ENCODE peak calls at places on chromosomes 3 and 15, in seven cellular contexts. F is GM06990, A is AG09309, X is adrenal gland, Q is RWPE1, O is Panc1, M is astrocyte of the spinal cord. Z is an unnamed sample.

GRCh38 chr15:88749699-88750098 is 53.5 kb upstream of the ACAN start:
- DNase-seq in F (no peak), A (no peak), X (no peak), Q (no peak), O (no peak), M (no peak), Z (no peak)

GRCh38 chr3:66001626-66002025 is 37.1 kb downstream of the MAGI1 start:
- DNase-seq in F (no peak), A (no peak), X (no peak), Q (no peak), O (no peak), M (no peak), Z (no peak)

GRCh38 chr3:148648685-148649352 is 48.9 kb upstream of the AGTR1 start:
- DNase-seq in F (no peak), A (peak), X (no peak), Q (no peak), O (no peak), M (peak), Z (no peak)

GRCh38 chr3:126156468-126156867 is 23.9 kb downstream of the ALDH1L1 start:
- DNase-seq in F (no peak), A (no peak), X (no peak), Q (peak), O (no peak), M (no peak), Z (no peak)

GRCh38 chr15:33201376-33202189 is 7.1 kb upstream of the FMN1 start:
- DNase-seq in F (peak), A (no peak), X (peak), Q (peak), O (peak), M (peak), Z (peak)

GRCh38 chr3:143063018-143063417 is 56.6 kb upstream of the CHST2 start:
- DNase-seq in F (no peak), A (no peak), X (no peak), Q (no peak), O (no peak), M (no peak), Z (no peak)

GRCh38 chr15:28047277-28047676 is 51.8 kb downstream of the OCA2 start:
- DNase-seq in F (no peak), A (no peak), X (no peak), Q (no peak), O (no peak), M (no peak), Z (no peak)

GRCh38 chr3:127454051-127454450 is 136.5 kb downstream of the TPRA1 start:
- DNase-seq in F (no peak), A (no peak), X (no peak), Q (no peak), O (no peak), M (no peak), Z (peak)

GRCh38 chr3:4531478-4532025 is 38.4 kb downstream of the ITPR1 start:
- DNase-seq in F (no peak), A (no peak), X (no peak), Q (no peak), O (no peak), M (no peak), Z (no peak)

GRCh38 chr3:126646662-126647061 is 8.3 kb downstream of the TXNRD3 start:
- DNase-seq in F (no peak), A (no peak), X (no peak), Q (no peak), O (no peak), M (peak), Z (no peak)

GRCh38 chr3:115704661-115705338 is 81.5 kb downstream of the GAP43 start:
- DNase-seq in F (peak), A (no peak), X (no peak), Q (no peak), O (no peak), M (no peak), Z (no peak)

GRCh38 chr3:69203631-69204314 is 81.4 kb upstream of the LMOD3 start:
- DNase-seq in F (no peak), A (no peak), X (no peak), Q (peak), O (no peak), M (no peak), Z (no peak)

GRCh38 chr3:190307164-190307545 is 15.1 kb downstream of the CLDN1 start:
- DNase-seq in F (no peak), A (no peak), X (no peak), Q (no peak), O (no peak), M (no peak), Z (no peak)

GRCh38 chr3:24389108-24390090 is 105.3 kb downstream of the THRB start:
- DNase-seq in F (no peak), A (no peak), X (no peak), Q (no peak), O (no peak), M (no peak), Z (no peak)

GRCh38 chr15:40567111-40567510 is 2.0 kb upstream of the RPUSD2 start:
- DNase-seq in F (no peak), A (no peak), X (no peak), Q (no peak), O (no peak), M (no peak), Z (no peak)

GRCh38 chr15:100986158-100986896 is 67.2 kb downstream of the LRRK1 start:
- DNase-seq in F (no peak), A (no peak), X (no peak), Q (no peak), O (no peak), M (no peak), Z (no peak)

GRCh38 chr3:190399677-190400076 is 11.7 kb downstream of the CLDN16 start:
- DNase-seq in F (no peak), A (no peak), X (no peak), Q (no peak), O (no peak), M (no peak), Z (no peak)

GRCh38 chr3:99635348-99635747 is 3.0 kb upstream of the COL8A1 start:
- DNase-seq in F (no peak), A (no peak), X (no peak), Q (no peak), O (no peak), M (no peak), Z (no peak)

GRCh38 chr15:65887565-65887964 is 18.3 kb downstream of the RAB11A start:
- DNase-seq in F (no peak), A (no peak), X (no peak), Q (no peak), O (no peak), M (no peak), Z (no peak)

GRCh38 chr3:177069514-177070329 is 127.6 kb downstream of the TBL1XR1 start:
- DNase-seq in F (no peak), A (peak), X (no peak), Q (peak), O (no peak), M (peak), Z (no peak)

GRCh38 chr15:69060041-69060481 is 45.6 kb downstream of the NOX5 start:
- DNase-seq in F (no peak), A (no peak), X (peak), Q (no peak), O (no peak), M (no peak), Z (no peak)

GRCh38 chr15:70672081-70672480 is 91.3 kb downstream of the UACA start:
- DNase-seq in F (peak), A (no peak), X (no peak), Q (no peak), O (no peak), M (peak), Z (no peak)

GRCh38 chr3:102158080-102158756 is 276.6 kb upstream of the ZPLD1 start:
- DNase-seq in F (no peak), A (no peak), X (no peak), Q (peak), O (no peak), M (no peak), Z (no peak)

GRCh38 chr3:170037463-170038433 is at the start of gene GPR160:
- DNase-seq in F (peak), A (no peak), X (peak), Q (peak), O (peak), M (peak), Z (no peak)

GRCh38 chr15:101066501-101067408 is 147.6 kb downstream of the LRRK1 start:
- DNase-seq in F (no peak), A (no peak), X (no peak), Q (no peak), O (no peak), M (no peak), Z (no peak)

GRCh38 chr3:185069583-185070030 is 83.3 kb downstream of the C3orf70 start:
- DNase-seq in F (no peak), A (no peak), X (no peak), Q (no peak), O (no peak), M (no peak), Z (no peak)
- TF ChIP-seq CTCF in F (no peak), A (peak), X (no peak), Q (no peak), O (no peak), M (no peak), Z (no peak)

GRCh38 chr15:50055333-50056278 is 63.4 kb downstream of the ATP8B4 start:
- DNase-seq in F (no peak), A (peak), X (no peak), Q (no peak), O (no peak), M (peak), Z (no peak)

GRCh38 chr15:50053457-50053856 is 65.6 kb downstream of the ATP8B4 start:
- DNase-seq in F (no peak), A (no peak), X (no peak), Q (no peak), O (no peak), M (no peak), Z (no peak)

GRCh38 chr15:50051344-50051743 is 67.7 kb downstream of the ATP8B4 start:
- DNase-seq in F (no peak), A (no peak), X (no peak), Q (no peak), O (no peak), M (no peak), Z (no peak)

GRCh38 chr15:50049871-50050270 is 69.2 kb downstream of the ATP8B4 start:
- DNase-seq in F (no peak), A (peak), X (no peak), Q (no peak), O (no peak), M (peak), Z (no peak)

GRCh38 chr15:50051811-50052419 is 67.1 kb downstream of the ATP8B4 start:
- DNase-seq in F (no peak), A (peak), X (peak), Q (peak), O (peak), M (peak), Z (no peak)
- TF ChIP-seq CTCF in F (peak), A (peak), X (peak), Q (peak), O (peak), M (peak), Z (no peak)

GRCh38 chr15:92157666-92158298 is 235.9 kb upstream of the ST8SIA2 start:
- DNase-seq in F (no peak), A (no peak), X (no peak), Q (no peak), O (no peak), M (no peak), Z (no peak)
- TF ChIP-seq CTCF in F (no peak), A (no peak), X (no peak), Q (no peak), O (no peak), M (no peak), Z (no peak)

GRCh38 chr3:74067296-74067695 is 442.6 kb upstream of the PDZRN3 start:
- DNase-seq in F (no peak), A (peak), X (peak), Q (no peak), O (no peak), M (peak), Z (no peak)
- TF ChIP-seq CTCF in F (no peak), A (peak), X (peak), Q (no peak), O (no peak), M (peak), Z (no peak)

GRCh38 chr15:35547775-35548364 is 1.9 kb upstream of the DPH6 start:
- DNase-seq in F (no peak), A (no peak), X (no peak), Q (no peak), O (no peak), M (no peak), Z (no peak)

GRCh38 chr15:35545316-35545824 is 595 bp downstream of the DPH6 start:
- DNase-seq in F (no peak), A (no peak), X (peak), Q (peak), O (peak), M (peak), Z (no peak)

GRCh38 chr15:35548435-35548834 is 2.5 kb upstream of the DPH6 start:
- DNase-seq in F (no peak), A (no peak), X (no peak), Q (no peak), O (no peak), M (no peak), Z (no peak)

GRCh38 chr15:35546581-35547381 is 816 bp upstream of the DPH6 start:
- DNase-seq in F (no peak), A (no peak), X (peak), Q (peak), O (no peak), M (no peak), Z (no peak)

DNA sequence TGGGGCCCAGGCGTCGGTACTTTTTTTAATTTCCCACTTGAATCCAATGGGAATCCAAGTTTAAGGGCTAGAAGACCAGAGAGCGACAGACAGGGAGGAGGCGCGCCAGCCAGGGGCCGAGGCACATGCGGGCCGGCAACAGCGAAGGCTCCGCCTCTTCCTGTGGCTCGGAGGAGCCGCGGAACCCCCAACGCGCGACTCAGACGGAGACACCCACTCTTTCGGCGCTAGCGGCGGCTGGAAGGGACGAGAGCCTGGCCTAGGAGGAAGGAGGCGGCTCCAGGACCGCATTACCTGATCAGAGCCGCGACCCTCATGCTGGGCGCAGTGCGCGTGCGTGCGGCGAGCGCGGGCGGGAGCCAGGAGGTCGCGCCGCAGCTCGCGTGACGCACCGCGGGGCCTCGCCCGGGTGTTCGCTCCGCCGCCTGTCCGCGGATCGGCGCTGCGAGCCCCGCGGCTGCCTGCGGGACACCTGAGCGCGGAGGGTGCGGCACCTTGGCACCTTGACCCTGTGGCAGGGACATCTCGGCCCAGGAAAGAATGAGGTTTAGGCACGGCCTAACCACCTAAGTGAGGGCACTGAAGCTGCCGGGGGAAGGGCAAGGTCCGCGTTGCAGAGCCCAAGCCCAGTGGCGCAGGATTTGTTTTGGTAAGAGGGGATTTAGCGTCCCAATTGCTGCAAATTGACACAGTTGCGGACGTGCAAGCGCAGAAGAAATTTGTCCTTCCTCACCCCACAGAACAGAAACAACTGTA is at the start of gene DPH6:
- DNase-seq in F (peak), A (no peak), X (peak), Q (peak), O (peak), M (peak), Z (peak)
- TF ChIP-seq CTCF in F (no peak), A (no peak), X (peak), Q (no peak), O (no peak), M (peak), Z (no peak)

GRCh38 chr3:14452676-14453367 is 50.4 kb downstream of the SLC6A6 start:
- DNase-seq in F (no peak), A (peak), X (peak), Q (peak), O (no peak), M (peak), Z (peak)
- TF ChIP-seq CTCF in F (no peak), A (peak), X (peak), Q (no peak), O (no peak), M (no peak), Z (no peak)